ENCODE peak calls at places on chromosomes 11 and 22, in four cellular contexts. D, G, H and Q are unnamed samples.

GRCh38 chr11:105923252-105923651 is 98.8 kb downstream of the MSANTD4 start:
- DNase-seq in D (no peak), G (no peak), H (no peak), Q (no peak)

GRCh38 chr11:15800121-15800800 is 556.1 kb downstream of the SOX6 start:
- DNase-seq in D (peak), G (no peak), H (no peak), Q (no peak)

GRCh38 chr11:16195659-16196058 is 160.7 kb downstream of the SOX6 start:
- DNase-seq in D (no peak), G (peak), H (no peak), Q (no peak)

GRCh38 chr11:57473208-57473930 is 13.0 kb downstream of the RTN4RL2 start:
- DNase-seq in D (no peak), G (no peak), H (no peak), Q (peak)

GRCh38 chr11:61888043-61888442 is 3.3 kb downstream of the FADS3 start:
- DNase-seq in D (peak), G (peak), H (no peak), Q (no peak)

GRCh38 chr11:65650547-65651338 is 12.0 kb downstream of the RELA start:
- DNase-seq in D (no peak), G (no peak), H (no peak), Q (no peak)

GRCh38 chr11:122120096-122120495 is 4.1 kb upstream of the BLID start:
- DNase-seq in D (no peak), G (no peak), H (no peak), Q (no peak)

GRCh38 chr11:2375964-2376551 is 1.1 kb upstream of the CD81 start:
- DNase-seq in D (no peak), G (no peak), H (no peak), Q (no peak)

GRCh38 chr11:63670738-63671321 is 346 bp downstream of the ATL3 start:
- DNase-seq in D (peak), G (peak), H (no peak), Q (peak)

GRCh38 chr11:72113170-72113808 is 794 bp upstream of the ANAPC15 start:
- DNase-seq in D (no peak), G (no peak), H (no peak), Q (peak)

GRCh38 chr11:30826911-30827310 is 240.8 kb upstream of the MPPED2 start:
- DNase-seq in D (no peak), G (no peak), H (no peak), Q (no peak)

GRCh38 chr11:125591659-125592304 is 870 bp upstream of the STT3A start:
- DNase-seq in D (peak), G (no peak), H (no peak), Q (peak)

GRCh38 chr22:46069518-46070214 is 80.7 kb upstream of the PPARA start:
- DNase-seq in D (peak), G (peak), H (no peak), Q (no peak)
- TF ChIP-seq POLR2A in D (peak), G (peak), H (no peak), Q (peak)

GRCh38 chr11:120212926-120213325 is 2.1 kb downstream of the OAF start:
- DNase-seq in D (peak), G (no peak), H (no peak), Q (no peak)

GRCh38 chr11:120212259-120212888 is 1.5 kb downstream of the OAF start:
- DNase-seq in D (peak), G (no peak), H (no peak), Q (no peak)

GRCh38 chr11:120209750-120210650 is 832 bp upstream of the OAF start:
- DNase-seq in D (peak), G (no peak), H (no peak), Q (no peak)

GRCh38 chr11:120211522-120212258 is 858 bp downstream of the OAF start:
- DNase-seq in D (no peak), G (no peak), H (no peak), Q (no peak)

GRCh38 chr11:120210651-120211521 is at the start of gene OAF:
- DNase-seq in D (peak), G (peak), H (peak), Q (peak)
- TF ChIP-seq POLR2A in D (peak), G (no peak), H (no peak), Q (no peak)

GRCh38 chr22:46149998-46150549 is at the start of gene PPARA:
- DNase-seq in D (peak), G (peak), H (peak), Q (peak)
- TF ChIP-seq POLR2A in D (no peak), G (no peak), H (no peak), Q (no peak)

GRCh38 chr11:20821046-20821445 is 151.7 kb downstream of the NELL1 start:
- DNase-seq in D (no peak), G (no peak), H (no peak), Q (no peak)
- TF ChIP-seq POLR2A in D (no peak), G (no peak), H (no peak), Q (no peak)

DNA sequence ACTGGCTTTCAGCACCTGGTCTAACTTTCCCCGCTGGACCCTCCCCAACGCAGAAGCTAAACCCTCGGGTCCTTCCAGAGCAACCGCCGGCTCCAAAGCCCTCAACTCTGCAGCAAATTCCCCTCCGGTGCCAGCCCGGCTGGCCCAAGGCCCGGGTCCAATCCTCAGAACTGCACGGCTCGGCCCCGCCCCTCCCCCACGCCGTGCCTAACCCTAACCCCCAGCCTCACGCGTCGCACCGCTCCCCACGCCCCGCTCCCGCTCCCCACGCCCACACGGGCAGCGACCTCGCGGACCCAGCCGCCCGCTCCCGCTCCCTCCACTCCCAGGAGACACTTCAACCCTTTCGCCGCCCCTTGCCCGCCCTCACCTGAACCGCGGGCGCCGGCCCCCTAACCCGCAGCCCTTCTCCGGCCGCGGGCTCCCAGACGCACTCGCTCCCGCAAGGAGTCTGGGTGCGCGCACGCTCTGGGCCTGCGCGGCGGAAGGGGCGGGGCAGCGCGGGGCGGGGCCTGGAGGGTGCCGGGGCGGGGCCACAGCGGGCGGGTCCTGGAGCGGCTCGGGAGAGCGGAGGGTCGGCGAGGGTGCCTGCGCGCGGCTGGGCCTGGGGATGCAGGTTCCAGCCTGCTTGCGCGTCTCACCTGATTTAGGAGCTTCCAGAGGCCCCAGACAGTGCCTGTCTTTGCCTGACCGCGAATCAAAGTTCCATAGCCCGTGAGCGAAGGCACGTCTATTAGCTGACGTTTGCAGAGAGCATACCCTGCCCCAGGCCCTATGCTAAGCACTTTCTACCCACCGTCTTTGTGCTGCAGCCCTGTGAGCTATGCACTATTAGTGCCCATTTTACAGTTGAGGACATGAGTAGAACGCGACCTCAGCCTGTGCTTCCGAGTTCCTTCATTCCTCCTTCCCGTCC is at the start of gene NFRKB:
- DNase-seq in D (peak), G (peak), H (peak), Q (peak)
- TF ChIP-seq POLR2A in D (peak), G (peak), H (peak), Q (peak)

GRCh38 chr11:74492084-74492483 is 1.4 kb downstream of the LIPT2 start:
- DNase-seq in D (no peak), G (no peak), H (no peak), Q (no peak)

GRCh38 chr11:74493816-74494630 is 499 bp upstream of the LIPT2 start:
- DNase-seq in D (no peak), G (peak), H (no peak), Q (no peak)

GRCh38 chr11:74494916-74495315 is 1.4 kb upstream of the LIPT2 start:
- DNase-seq in D (no peak), G (no peak), H (no peak), Q (no peak)

GRCh38 chr11:74490945-74491344 is 2.6 kb downstream of the LIPT2 start:
- DNase-seq in D (no peak), G (no peak), H (no peak), Q (no peak)

GRCh38 chr11:74492974-74493815 is at the start of gene LIPT2:
- DNase-seq in D (peak), G (peak), H (peak), Q (peak)
- TF ChIP-seq POLR2A in D (peak), G (peak), H (peak), Q (peak)

GRCh38 chr22:36065775-36066544 is 37.3 kb upstream of the RBFOX2 start:
- DNase-seq in D (peak), G (peak), H (peak), Q (peak)
- TF ChIP-seq POLR2A in D (peak), G (peak), H (no peak), Q (no peak)

DNA sequence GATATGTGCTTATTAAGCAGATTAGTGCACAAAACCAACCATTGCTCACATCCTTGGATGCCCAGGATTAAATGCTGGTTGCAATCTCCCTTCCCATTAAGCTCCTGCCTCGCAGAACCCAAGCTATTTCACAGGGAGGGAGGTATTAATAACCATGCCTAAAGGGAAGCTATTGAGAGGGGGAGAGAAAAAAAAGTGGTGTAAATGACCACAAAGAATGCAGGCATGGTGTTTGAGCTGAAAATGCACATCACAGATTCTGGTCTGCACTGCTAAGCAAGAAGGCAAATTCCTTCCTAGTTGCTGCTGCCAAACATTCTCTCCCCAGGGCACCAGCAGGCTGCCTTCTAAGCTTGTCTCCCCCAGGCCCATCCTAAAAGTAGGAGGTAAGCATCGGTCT is 92.0 kb upstream of the ISX start:
- DNase-seq in D (no peak), G (no peak), H (no peak), Q (no peak)
- TF ChIP-seq POLR2A in D (no peak), G (no peak), H (no peak), Q (no peak)